ENCODE peak calls at places on chromosomes 1 and 21, in nine cellular contexts. T, S, I, V, L, B, G, U and N are unnamed samples.

GRCh38 chr1:216330262-216330661 is 93.0 kb downstream of the USH2A start:
- DNase-seq in U (no peak), V (no peak), L (no peak), B (no peak), T (no peak), I (no peak), S (no peak), G (peak), N (no peak)

GRCh38 chr1:160993544-160993943 is 27.4 kb downstream of the F11R start:
- DNase-seq in U (no peak), B (no peak), S (no peak), L (no peak), V (no peak), I (no peak), T (no peak), G (peak), N (no peak)

GRCh38 chr1:202283379-202283844 is 58.3 kb downstream of the UBE2T start:
- DNase-seq in B (no peak), V (no peak), T (no peak), U (no peak), L (no peak), S (no peak), G (peak), I (no peak), N (no peak)

GRCh38 chr1:119327066-119327435 is 41.5 kb upstream of the HAO2 start:
- DNase-seq in L (no peak), G (no peak), I (peak), S (no peak), U (peak), T (no peak), V (no peak), B (no peak), N (peak)

GRCh38 chr1:83547903-83548302 is 451.0 kb downstream of the TTLL7 start:
- DNase-seq in G (no peak), L (no peak), V (no peak), U (no peak), B (no peak), I (no peak), S (no peak), T (no peak), N (no peak)

GRCh38 chr1:100539836-100540536 is 2.0 kb downstream of the GPR88 start:
- DNase-seq in G (peak), U (no peak), I (no peak), V (no peak), L (no peak), S (peak), T (no peak), B (no peak), N (no peak)

GRCh38 chr1:25476186-25477097 is 45.7 kb downstream of the MACO1 start:
- DNase-seq in B (no peak), S (no peak), L (no peak), T (no peak), U (no peak), V (no peak), I (no peak), G (no peak), N (no peak)

GRCh38 chr1:77282187-77282865 is 507 bp downstream of the AK5 start:
- DNase-seq in U (no peak), T (no peak), V (peak), S (peak), B (peak), L (no peak), I (peak), G (peak), N (peak)

GRCh38 chr1:223775711-223776074 is 63.4 kb downstream of the CAPN2 start:
- DNase-seq in U (no peak), L (peak), B (no peak), G (no peak), S (no peak), V (no peak), I (no peak), T (no peak), N (no peak)

GRCh38 chr1:34671887-34672286 is 83.0 kb upstream of the GJB5 start:
- DNase-seq in U (no peak), L (no peak), B (no peak), V (no peak), S (no peak), I (no peak), T (no peak), G (no peak), N (no peak)

GRCh38 chr1:166908942-166909341 is 32.9 kb upstream of the TADA1 start:
- DNase-seq in L (no peak), B (no peak), I (no peak), V (no peak), G (peak), S (no peak), T (no peak), U (no peak), N (no peak)

GRCh38 chr1:157431751-157432150 is 120.6 kb downstream of the FCRL5 start:
- DNase-seq in L (no peak), S (no peak), B (no peak), T (no peak), U (no peak), G (peak), V (no peak), I (no peak), N (no peak)

GRCh38 chr1:21239181-21239580 is 51.1 kb downstream of the ECE1 start:
- DNase-seq in V (no peak), I (no peak), S (no peak), G (peak), T (no peak), L (no peak), U (no peak), B (no peak), N (no peak)

GRCh38 chr1:63635681-63636080 is 42.5 kb downstream of the PGM1 start:
- DNase-seq in T (no peak), B (no peak), S (no peak), V (no peak), L (no peak), U (no peak), G (no peak), I (no peak), N (no peak)

GRCh38 chr1:28241633-28242241 is 5.8 kb downstream of the ATP5IF1 start:
- DNase-seq in I (no peak), L (no peak), U (no peak), S (no peak), G (no peak), V (no peak), T (no peak), B (no peak), N (no peak)

GRCh38 chr21:14737922-14738321 is 191.8 kb upstream of the SAMSN1 start:
- DNase-seq in T (peak), I (peak), B (peak), V (peak), G (peak), U (peak), S (no peak), L (no peak), N (peak)

GRCh38 chr1:11488201-11488770 is 9.3 kb downstream of the DISP3 start:
- DNase-seq in T (no peak), S (no peak), I (no peak), G (no peak), U (no peak), B (no peak), L (no peak), V (no peak), N (no peak)

GRCh38 chr1:185279571-185279970 is 37.5 kb downstream of the IVNS1ABP start:
- DNase-seq in T (no peak), G (peak), L (no peak), V (no peak), S (no peak), I (no peak), U (no peak), B (no peak), N (no peak)

GRCh38 chr1:1432951-1433803 is 2.3 kb upstream of the VWA1 start:
- DNase-seq in L (peak), V (no peak), I (peak), T (no peak), U (peak), S (no peak), B (no peak), G (no peak), N (peak)

GRCh38 chr1:234743866-234744581 is 134.0 kb upstream of the IRF2BP2 start:
- DNase-seq in I (no peak), B (no peak), V (no peak), G (peak), L (no peak), T (no peak), U (no peak), S (no peak), N (no peak)

GRCh38 chr1:210711825-210712224 is 383.1 kb downstream of the HHAT start:
- DNase-seq in V (no peak), U (no peak), G (no peak), B (no peak), S (no peak), L (no peak), T (no peak), I (no peak), N (no peak)

GRCh38 chr1:223074427-223074826 is 68.6 kb downstream of the TLR5 start:
- DNase-seq in I (no peak), V (no peak), L (no peak), U (no peak), B (no peak), S (no peak), T (no peak), G (no peak), N (no peak)

GRCh38 chr1:209586341-209586740 is 2.8 kb downstream of the CAMK1G start:
- DNase-seq in U (no peak), I (no peak), B (no peak), G (no peak), T (no peak), S (no peak), V (no peak), L (no peak), N (no peak)

GRCh38 chr1:19752083-19752696 is 47.5 kb downstream of the TMCO4 start:
- DNase-seq in V (no peak), L (no peak), T (no peak), B (no peak), I (no peak), U (no peak), S (no peak), G (no peak), N (no peak)

GRCh38 chr1:89946532-89946931 is 48.4 kb upstream of the ZNF326 start:
- DNase-seq in U (no peak), L (no peak), T (no peak), I (no peak), V (no peak), G (no peak), B (no peak), S (no peak), N (no peak)

GRCh38 chr21:38323721-38324591 is 67.2 kb downstream of the KCNJ15 start:
- DNase-seq in I (no peak), S (no peak), B (no peak), L (peak), T (no peak), V (no peak), G (peak), U (no peak), N (no peak)

GRCh38 chr1:54953846-54954245 is 26.6 kb upstream of the TMEM61 start:
- DNase-seq in S (no peak), U (no peak), G (no peak), V (no peak), L (no peak), B (no peak), I (no peak), T (no peak), N (no peak)

GRCh38 chr1:119713538-119714456 is 2.1 kb downstream of the PHGDH start:
- DNase-seq in G (peak), V (no peak), U (no peak), I (peak), B (no peak), T (no peak), S (no peak), L (no peak), N (peak)

GRCh38 chr1:204678721-204679455 is 6.7 kb downstream of the LRRN2 start:
- DNase-seq in G (no peak), I (no peak), L (no peak), S (no peak), T (no peak), V (no peak), U (no peak), B (no peak), N (no peak)

GRCh38 chr1:34500451-34500850 is 254.4 kb upstream of the GJB5 start:
- DNase-seq in B (no peak), T (no peak), G (peak), V (no peak), I (no peak), S (peak), U (peak), L (no peak), N (no peak)

GRCh38 chr1:209823143-209824041 is 4.4 kb upstream of the UTP25 start:
- DNase-seq in V (no peak), I (peak), L (no peak), G (peak), S (no peak), B (no peak), U (peak), T (peak), N (peak)

GRCh38 chr1:77605246-77606026 is 77.0 kb downstream of the ZZZ3 start:
- DNase-seq in B (no peak), L (no peak), T (no peak), I (peak), V (no peak), G (peak), S (no peak), U (peak), N (peak)

GRCh38 chr1:28582248-28582615 is 9.8 kb upstream of the RAB42 start:
- DNase-seq in T (no peak), G (peak), L (no peak), I (no peak), S (no peak), B (no peak), U (no peak), V (no peak), N (no peak)

GRCh38 chr21:42233067-42233981 is 14.4 kb downstream of the ABCG1 start:
- DNase-seq in B (peak), G (no peak), L (peak), I (peak), V (peak), U (peak), T (no peak), S (peak), N (no peak)

GRCh38 chr1:150578278-150579109 is 916 bp downstream of the MCL1 start:
- DNase-seq in G (peak), S (no peak), U (peak), L (no peak), V (no peak), T (peak), I (no peak), B (no peak), N (peak)

GRCh38 chr1:7584157-7584556 is 186.9 kb upstream of the VAMP3 start:
- DNase-seq in G (no peak), B (no peak), U (no peak), V (no peak), I (no peak), L (no peak), T (no peak), S (no peak), N (no peak)

GRCh38 chr1:13482600-13482999 is 31.2 kb downstream of the LRRC38 start:
- DNase-seq in I (no peak), L (no peak), U (no peak), G (no peak), T (no peak), V (no peak), S (no peak), B (no peak), N (no peak)

GRCh38 chr1:212188599-212189351 is 96.4 kb upstream of the PPP2R5A start:
- DNase-seq in S (no peak), B (no peak), V (no peak), I (no peak), T (no peak), U (no peak), G (no peak), L (no peak), N (no peak)